ENCODE peak calls at places on chromosome 12, in eight cellular contexts. I is endothelial cell of umbilical vein; E is AG10803; X is activated T-cell treated with anti-CD3 and anti-CD28 coated beads for 48 hours; C is CD8-positive, alpha-beta T cell; U is foreskin fibroblast; V is amygdala; Z is D341Med. K is an unnamed sample.
A peak's percentile ranks its signal among the peaks of the same experiment; 100 is the strongest.

GRCh38 chr12:114285554-114285953 is 120.4 kb downstream of the TBX5 start:
- DNase-seq in I (no peak), X (no peak), V (no peak), Z (no peak), U (no peak), C (no peak), E (no peak), K (no peak)

GRCh38 chr12:123845881-123846280 is 83.8 kb downstream of the DNAH10 start:
- DNase-seq in U (no peak), C (no peak), Z (no peak), X (no peak), V (no peak), I (no peak), E (no peak), K (no peak)

GRCh38 chr12:80761818-80762217 is 45.1 kb downstream of the MYF5 start:
- DNase-seq in U (no peak), Z (no peak), C (no peak), X (no peak), E (no peak), V (no peak), I (no peak), K (no peak)

GRCh38 chr12:16583991-16584745 is 21.8 kb downstream of the LMO3 start:
- DNase-seq in X (no peak), U (no peak), I (no peak), C (no peak), V (no peak), Z (no peak), E (peak; percentile 34), K (no peak)

GRCh38 chr12:78726854-78727253 is 137.7 kb upstream of the SYT1 start:
- DNase-seq in C (no peak), Z (no peak), E (no peak), U (no peak), I (no peak), V (no peak), X (no peak), K (no peak)

GRCh38 chr12:124689585-124689984 is 122.2 kb upstream of the NCOR2 start:
- DNase-seq in X (no peak), V (no peak), C (no peak), U (no peak), Z (no peak), E (no peak), I (no peak), K (no peak)

GRCh38 chr12:67193705-67194104 is 75.5 kb upstream of the CAND1 start:
- DNase-seq in Z (no peak), X (peak; percentile 4), I (peak; percentile 24), E (peak; percentile 16), U (peak; percentile 1), V (no peak), C (no peak), K (no peak)

GRCh38 chr12:124646385-124647230 is 79.2 kb upstream of the NCOR2 start:
- DNase-seq in U (no peak), V (no peak), C (peak; percentile 35), Z (no peak), E (no peak), I (no peak), X (peak; percentile 50), K (no peak)